ENCODE peak calls at places on chromosome 2, in seven cellular contexts. One of them, this sample, is unnamed.
A peak's percentile ranks its signal among the peaks of the same experiment; 100 is the strongest.

GRCh38 chr2:224927011-224927410 is 115.3 kb downstream of the DOCK10 start:
- DNase-seq in A172: no peak
- DNase-seq in activated CD8-positive, alpha-beta memory T cell treated with anti-CD3 and anti-CD28 coated beads for 24 hours: no peak
- DNase-seq in AG04450: no peak
- DNase-seq in Ammon's horn: peak; percentile 48
- DNase-seq in activated T-helper 1 cell treated with Interleukin-2 at 50 U/mL for 16 hours: no peak
- DNase-seq in neural crest cell: no peak
- DNase-seq in this sample: no peak

GRCh38 chr2:196244516-196244915 is 73.1 kb upstream of the STK17B start:
- DNase-seq in A172: no peak
- DNase-seq in activated T-helper 1 cell treated with Interleukin-2 at 50 U/mL for 16 hours: no peak
- DNase-seq in AG04450: no peak
- DNase-seq in Ammon's horn: no peak
- DNase-seq in activated CD8-positive, alpha-beta memory T cell treated with anti-CD3 and anti-CD28 coated beads for 24 hours: no peak
- DNase-seq in neural crest cell: no peak
- DNase-seq in this sample: no peak

GRCh38 chr2:178066890-178067669 is 5.5 kb downstream of the PDE11A start:
- DNase-seq in AG04450: no peak
- DNase-seq in neural crest cell: no peak
- DNase-seq in activated T-helper 1 cell treated with Interleukin-2 at 50 U/mL for 16 hours: no peak
- DNase-seq in activated CD8-positive, alpha-beta memory T cell treated with anti-CD3 and anti-CD28 coated beads for 24 hours: no peak
- DNase-seq in Ammon's horn: no peak
- DNase-seq in A172: peak; percentile 13
- DNase-seq in this sample: no peak

GRCh38 chr2:43430489-43430888 is 165.3 kb downstream of the THADA start:
- DNase-seq in activated CD8-positive, alpha-beta memory T cell treated with anti-CD3 and anti-CD28 coated beads for 24 hours: no peak
- DNase-seq in Ammon's horn: peak; percentile 31
- DNase-seq in activated T-helper 1 cell treated with Interleukin-2 at 50 U/mL for 16 hours: no peak
- DNase-seq in neural crest cell: no peak
- DNase-seq in A172: no peak
- DNase-seq in AG04450: no peak
- DNase-seq in this sample: no peak

GRCh38 chr2:183490930-183491329 is 366.7 kb downstream of the NUP35 start:
- DNase-seq in neural crest cell: no peak
- DNase-seq in activated CD8-positive, alpha-beta memory T cell treated with anti-CD3 and anti-CD28 coated beads for 24 hours: no peak
- DNase-seq in AG04450: no peak
- DNase-seq in A172: peak; percentile 57
- DNase-seq in activated T-helper 1 cell treated with Interleukin-2 at 50 U/mL for 16 hours: no peak
- DNase-seq in Ammon's horn: peak; percentile 30
- DNase-seq in this sample: peak; percentile 7

GRCh38 chr2:88590998-88591613 is 36.2 kb downstream of the EIF2AK3 start:
- DNase-seq in AG04450: peak; percentile 37
- DNase-seq in A172: peak; percentile 70
- DNase-seq in activated T-helper 1 cell treated with Interleukin-2 at 50 U/mL for 16 hours: no peak
- DNase-seq in activated CD8-positive, alpha-beta memory T cell treated with anti-CD3 and anti-CD28 coated beads for 24 hours: no peak
- DNase-seq in Ammon's horn: peak; percentile 73
- DNase-seq in neural crest cell: peak; percentile 43
- DNase-seq in this sample: peak; percentile 80

GRCh38 chr2:65103013-65103720 is 26.7 kb downstream of the RAB1A start:
- DNase-seq in AG04450: no peak
- DNase-seq in neural crest cell: no peak
- DNase-seq in A172: no peak
- DNase-seq in activated CD8-positive, alpha-beta memory T cell treated with anti-CD3 and anti-CD28 coated beads for 24 hours: no peak
- DNase-seq in Ammon's horn: peak; percentile 10
- DNase-seq in activated T-helper 1 cell treated with Interleukin-2 at 50 U/mL for 16 hours: no peak
- DNase-seq in this sample: peak; percentile 25

GRCh38 chr2:10006248-10007147 is 36.9 kb upstream of the KLF11 start:
- DNase-seq in AG04450: no peak
- DNase-seq in activated CD8-positive, alpha-beta memory T cell treated with anti-CD3 and anti-CD28 coated beads for 24 hours: no peak
- DNase-seq in A172: peak; percentile 28
- DNase-seq in activated T-helper 1 cell treated with Interleukin-2 at 50 U/mL for 16 hours: no peak
- DNase-seq in neural crest cell: no peak
- DNase-seq in Ammon's horn: no peak
- DNase-seq in this sample: peak; percentile 61

GRCh38 chr2:228688007-228688645 is 506.6 kb upstream of the SPHKAP start:
- DNase-seq in activated CD8-positive, alpha-beta memory T cell treated with anti-CD3 and anti-CD28 coated beads for 24 hours: no peak
- DNase-seq in Ammon's horn: no peak
- DNase-seq in A172: no peak
- DNase-seq in activated T-helper 1 cell treated with Interleukin-2 at 50 U/mL for 16 hours: no peak
- DNase-seq in neural crest cell: no peak
- DNase-seq in AG04450: peak; percentile 34
- DNase-seq in this sample: no peak

GRCh38 chr2:45176399-45176798 is 167.1 kb upstream of the SIX2 start:
- DNase-seq in A172: peak; percentile 60
- DNase-seq in activated T-helper 1 cell treated with Interleukin-2 at 50 U/mL for 16 hours: no peak
- DNase-seq in neural crest cell: no peak
- DNase-seq in activated CD8-positive, alpha-beta memory T cell treated with anti-CD3 and anti-CD28 coated beads for 24 hours: no peak
- DNase-seq in Ammon's horn: no peak
- DNase-seq in AG04450: no peak
- DNase-seq in this sample: no peak

GRCh38 chr2:222410534-222410933 is 13.8 kb upstream of the SGPP2 start:
- DNase-seq in Ammon's horn: no peak
- DNase-seq in AG04450: no peak
- DNase-seq in neural crest cell: no peak
- DNase-seq in activated T-helper 1 cell treated with Interleukin-2 at 50 U/mL for 16 hours: no peak
- DNase-seq in A172: peak; percentile 16
- DNase-seq in activated CD8-positive, alpha-beta memory T cell treated with anti-CD3 and anti-CD28 coated beads for 24 hours: no peak
- DNase-seq in this sample: no peak

GRCh38 chr2:113178891-113179290 is 5.1 kb downstream of the PSD4 start:
- DNase-seq in A172: no peak
- DNase-seq in Ammon's horn: no peak
- DNase-seq in activated T-helper 1 cell treated with Interleukin-2 at 50 U/mL for 16 hours: no peak
- DNase-seq in activated CD8-positive, alpha-beta memory T cell treated with anti-CD3 and anti-CD28 coated beads for 24 hours: peak; percentile 73
- DNase-seq in neural crest cell: no peak
- DNase-seq in AG04450: no peak
- DNase-seq in this sample: no peak

This sample was measured in cerebellar cortex.